ENCODE peak calls at places on chromosomes 4 and X, in eight cellular contexts. L, W, N, V, Y, K, D and O are unnamed samples.

GRCh38 chr4:188196134-188196735 is 57.0 kb downstream of the TRIML1 start:
- DNase-seq in N (peak; percentile 69), Y (no peak), W (no peak), V (no peak), D (no peak), L (no peak), K (no peak), O (no peak)

GRCh38 chr4:41257901-41258300 is 1.2 kb downstream of the UCHL1 start:
- DNase-seq in N (peak; percentile 52), W (no peak), Y (no peak), V (no peak), L (no peak), D (no peak), K (no peak), O (no peak)

GRCh38 chr4:88753658-88754431 is 56.2 kb upstream of the NAP1L5 start:
- DNase-seq in N (no peak), L (no peak), D (no peak), Y (no peak), K (no peak), W (no peak), V (no peak), O (no peak)

GRCh38 chrX:118218940-118219339 is 102.3 kb upstream of the KLHL13 start:
- DNase-seq in V (no peak), Y (no peak), N (no peak), D (no peak), W (no peak), K (no peak), L (no peak), O (no peak)

GRCh38 chr4:173159791-173160190 is 8.8 kb upstream of the GALNT7 start:
- DNase-seq in L (no peak), V (no peak), K (no peak), W (no peak), N (no peak), Y (no peak), D (no peak), O (no peak)

GRCh38 chrX:148905376-148905775 is 405.0 kb downstream of the AFF2 start:
- DNase-seq in V (no peak), D (no peak), W (no peak), N (no peak), L (no peak), K (no peak), Y (no peak), O (no peak)

GRCh38 chr4:6464842-6465588 is 7.4 kb downstream of the PPP2R2C start:
- DNase-seq in D (no peak), N (peak; percentile 89), K (no peak), Y (no peak), V (no peak), W (no peak), L (no peak), O (peak; percentile 56)

GRCh38 chr4:52979821-52980590 is 117.9 kb downstream of the RASL11B start:
- DNase-seq in W (no peak), D (no peak), L (no peak), V (no peak), Y (no peak), K (no peak), N (no peak), O (no peak)

GRCh38 chr4:101914761-101915160 is 124.2 kb downstream of the BANK1 start:
- DNase-seq in D (no peak), L (no peak), V (no peak), Y (no peak), K (no peak), N (no peak), W (no peak), O (no peak)